ENCODE peak calls at places on chromosomes 5 and 9, in nine cellular contexts. One of them, this sample, is unnamed.

GRCh38 chr5:164649266-164649665 is 1143.8 kb downstream of the MAT2B start:
- DNase-seq in esophagus squamous epithelium: no peak
- DNase-seq in transverse colon: no peak
- DNase-seq in A549: no peak
- DNase-seq in Peyer's patch: no peak
- DNase-seq in prostate gland: no peak
- DNase-seq in H1: no peak
- DNase-seq in sigmoid colon: no peak
- DNase-seq in esophagus muscularis mucosa: no peak
- DNase-seq in this sample: no peak

GRCh38 chr5:108814551-108814950 is 66.9 kb downstream of the FER start:
- DNase-seq in esophagus squamous epithelium: no peak
- DNase-seq in transverse colon: no peak
- DNase-seq in A549: no peak
- DNase-seq in Peyer's patch: no peak
- DNase-seq in prostate gland: no peak
- DNase-seq in H1: no peak
- DNase-seq in sigmoid colon: no peak
- DNase-seq in esophagus muscularis mucosa: no peak
- DNase-seq in this sample: no peak

GRCh38 chr9:89597711-89598707 is 6.8 kb upstream of the GADD45G start:
- DNase-seq in esophagus squamous epithelium: no peak
- DNase-seq in transverse colon: peak
- DNase-seq in A549: peak
- DNase-seq in Peyer's patch: no peak
- DNase-seq in prostate gland: peak
- DNase-seq in H1: no peak
- DNase-seq in sigmoid colon: no peak
- DNase-seq in esophagus muscularis mucosa: no peak
- DNase-seq in this sample: peak

GRCh38 chr9:111350556-111350955 is 20.5 kb upstream of the OR2K2 start:
- DNase-seq in esophagus squamous epithelium: no peak
- DNase-seq in transverse colon: no peak
- DNase-seq in A549: no peak
- DNase-seq in Peyer's patch: no peak
- DNase-seq in prostate gland: no peak
- DNase-seq in H1: no peak
- DNase-seq in sigmoid colon: no peak
- DNase-seq in esophagus muscularis mucosa: no peak
- DNase-seq in this sample: no peak

GRCh38 chr9:70411141-70411929 is 3.1 kb downstream of the KLF9 start:
- DNase-seq in esophagus squamous epithelium: no peak
- DNase-seq in transverse colon: peak
- DNase-seq in A549: no peak
- DNase-seq in Peyer's patch: peak
- DNase-seq in prostate gland: peak
- DNase-seq in H1: no peak
- DNase-seq in sigmoid colon: peak
- DNase-seq in esophagus muscularis mucosa: peak
- DNase-seq in this sample: peak

GRCh38 chr5:7615566-7616061 is 219.7 kb downstream of the ADCY2 start:
- DNase-seq in esophagus squamous epithelium: no peak
- DNase-seq in transverse colon: no peak
- DNase-seq in A549: no peak
- DNase-seq in Peyer's patch: no peak
- DNase-seq in prostate gland: no peak
- DNase-seq in H1: no peak
- DNase-seq in sigmoid colon: no peak
- DNase-seq in esophagus muscularis mucosa: no peak
- DNase-seq in this sample: no peak

GRCh38 chr5:106017243-106017857 is 1653.4 kb downstream of the EFNA5 start:
- DNase-seq in esophagus squamous epithelium: no peak
- DNase-seq in transverse colon: no peak
- DNase-seq in A549: no peak
- DNase-seq in Peyer's patch: no peak
- DNase-seq in prostate gland: no peak
- DNase-seq in H1: no peak
- DNase-seq in sigmoid colon: no peak
- DNase-seq in esophagus muscularis mucosa: no peak
- DNase-seq in this sample: no peak

GRCh38 chr9:35570709-35571108 is 34.4 kb upstream of the TESK1 start:
- DNase-seq in esophagus squamous epithelium: no peak
- DNase-seq in transverse colon: no peak
- DNase-seq in A549: no peak
- DNase-seq in Peyer's patch: no peak
- DNase-seq in prostate gland: no peak
- DNase-seq in H1: no peak
- DNase-seq in sigmoid colon: no peak
- DNase-seq in esophagus muscularis mucosa: no peak
- DNase-seq in this sample: no peak

DNA sequence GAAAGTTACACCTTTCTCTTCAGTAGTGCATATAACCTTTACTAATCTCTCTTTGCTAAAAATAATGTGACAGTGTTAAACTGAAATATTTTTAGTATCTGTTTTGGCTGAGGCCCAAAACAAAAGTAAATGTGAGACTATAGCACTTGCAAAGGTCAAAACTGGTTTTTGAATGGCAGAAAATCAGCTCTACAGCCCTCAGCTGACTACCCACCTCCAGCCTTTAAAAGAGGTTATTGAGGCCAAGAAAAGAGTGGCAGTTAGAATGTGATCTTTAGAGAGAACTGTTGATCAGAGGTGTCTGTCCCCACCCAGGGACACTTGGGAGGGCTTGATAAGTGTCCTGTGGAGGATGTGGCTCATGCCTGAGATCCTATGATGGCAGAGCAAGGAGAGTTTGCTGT is 30.9 kb downstream of the PRKACG start:
- DNase-seq in esophagus squamous epithelium: no peak
- DNase-seq in transverse colon: no peak
- DNase-seq in A549: no peak
- DNase-seq in Peyer's patch: no peak
- DNase-seq in prostate gland: no peak
- DNase-seq in H1: no peak
- DNase-seq in sigmoid colon: no peak
- DNase-seq in esophagus muscularis mucosa: no peak
- DNase-seq in this sample: no peak
- TF ChIP-seq POLR2A in esophagus squamous epithelium: no peak
- TF ChIP-seq POLR2A in transverse colon: no peak
- TF ChIP-seq POLR2A in A549: no peak
- TF ChIP-seq POLR2A in Peyer's patch: no peak
- TF ChIP-seq POLR2A in prostate gland: no peak
- TF ChIP-seq POLR2A in H1: no peak
- TF ChIP-seq POLR2A in sigmoid colon: no peak
- TF ChIP-seq POLR2A in esophagus muscularis mucosa: no peak
- TF ChIP-seq POLR2A in this sample: no peak

DNA sequence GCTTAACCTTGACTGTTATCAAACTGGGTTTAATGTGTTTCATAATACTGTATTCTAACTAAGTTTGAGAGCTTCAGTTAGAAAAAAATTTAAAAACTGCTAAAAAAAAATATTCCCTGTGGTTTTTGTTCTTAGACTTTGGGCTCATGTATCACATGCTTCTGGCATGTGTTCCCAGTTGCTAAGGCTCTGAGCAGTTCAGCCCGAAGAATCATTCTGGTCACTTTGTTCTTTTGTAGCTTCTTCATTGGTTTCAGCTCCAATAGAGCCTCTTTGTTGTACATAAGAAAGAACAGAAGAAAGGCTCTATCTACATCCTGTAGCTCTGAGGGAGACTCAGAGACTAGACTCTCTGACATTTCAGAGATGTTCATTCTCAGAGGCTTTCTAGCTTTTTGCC is 25.6 kb downstream of the KCNN2 start:
- DNase-seq in esophagus squamous epithelium: no peak
- DNase-seq in transverse colon: no peak
- DNase-seq in A549: no peak
- DNase-seq in Peyer's patch: no peak
- DNase-seq in prostate gland: no peak
- DNase-seq in H1: no peak
- DNase-seq in sigmoid colon: no peak
- DNase-seq in esophagus muscularis mucosa: no peak
- DNase-seq in this sample: no peak
- TF ChIP-seq POLR2A in esophagus squamous epithelium: no peak
- TF ChIP-seq POLR2A in transverse colon: no peak
- TF ChIP-seq POLR2A in A549: no peak
- TF ChIP-seq POLR2A in Peyer's patch: no peak
- TF ChIP-seq POLR2A in prostate gland: no peak
- TF ChIP-seq POLR2A in H1: no peak
- TF ChIP-seq POLR2A in sigmoid colon: no peak
- TF ChIP-seq POLR2A in esophagus muscularis mucosa: no peak
- TF ChIP-seq POLR2A in this sample: no peak

GRCh38 chr9:92033991-92034390 is 81.2 kb downstream of the SPTLC1 start:
- DNase-seq in esophagus squamous epithelium: no peak
- DNase-seq in transverse colon: no peak
- DNase-seq in A549: no peak
- DNase-seq in Peyer's patch: no peak
- DNase-seq in prostate gland: no peak
- DNase-seq in H1: no peak
- DNase-seq in sigmoid colon: no peak
- DNase-seq in esophagus muscularis mucosa: no peak
- DNase-seq in this sample: no peak
- TF ChIP-seq POLR2A in esophagus squamous epithelium: no peak
- TF ChIP-seq POLR2A in transverse colon: no peak
- TF ChIP-seq POLR2A in A549: no peak
- TF ChIP-seq POLR2A in Peyer's patch: no peak
- TF ChIP-seq POLR2A in prostate gland: no peak
- TF ChIP-seq POLR2A in H1: no peak
- TF ChIP-seq POLR2A in sigmoid colon: no peak
- TF ChIP-seq POLR2A in esophagus muscularis mucosa: no peak
- TF ChIP-seq POLR2A in this sample: no peak

GRCh38 chr5:159262859-159263568 is at the start of gene UBLCP1:
- DNase-seq in esophagus squamous epithelium: peak
- DNase-seq in transverse colon: peak
- DNase-seq in A549: peak
- DNase-seq in Peyer's patch: peak
- DNase-seq in prostate gland: peak
- DNase-seq in H1: peak
- DNase-seq in sigmoid colon: peak
- DNase-seq in esophagus muscularis mucosa: peak
- DNase-seq in this sample: peak
- TF ChIP-seq POLR2A in esophagus squamous epithelium: peak
- TF ChIP-seq POLR2A in transverse colon: peak
- TF ChIP-seq POLR2A in A549: peak
- TF ChIP-seq POLR2A in Peyer's patch: peak
- TF ChIP-seq POLR2A in prostate gland: peak
- TF ChIP-seq POLR2A in H1: no peak
- TF ChIP-seq POLR2A in sigmoid colon: no peak
- TF ChIP-seq POLR2A in esophagus muscularis mucosa: no peak
- TF ChIP-seq POLR2A in this sample: peak

GRCh38 chr9:112631313-112631712 is 86.6 kb downstream of the INIP start:
- DNase-seq in esophagus squamous epithelium: no peak
- DNase-seq in transverse colon: no peak
- DNase-seq in A549: no peak
- DNase-seq in Peyer's patch: no peak
- DNase-seq in prostate gland: no peak
- DNase-seq in H1: no peak
- DNase-seq in sigmoid colon: no peak
- DNase-seq in esophagus muscularis mucosa: no peak
- DNase-seq in this sample: no peak
- TF ChIP-seq POLR2A in esophagus squamous epithelium: no peak
- TF ChIP-seq POLR2A in transverse colon: no peak
- TF ChIP-seq POLR2A in A549: no peak
- TF ChIP-seq POLR2A in Peyer's patch: no peak
- TF ChIP-seq POLR2A in prostate gland: no peak
- TF ChIP-seq POLR2A in H1: no peak
- TF ChIP-seq POLR2A in sigmoid colon: no peak
- TF ChIP-seq POLR2A in esophagus muscularis mucosa: no peak
- TF ChIP-seq POLR2A in this sample: no peak

GRCh38 chr9:131734165-131734610 is 5.7 kb downstream of the RAPGEF1 start:
- DNase-seq in esophagus squamous epithelium: no peak
- DNase-seq in transverse colon: peak
- DNase-seq in A549: peak
- DNase-seq in Peyer's patch: peak
- DNase-seq in prostate gland: no peak
- DNase-seq in H1: no peak
- DNase-seq in sigmoid colon: no peak
- DNase-seq in esophagus muscularis mucosa: no peak
- DNase-seq in this sample: peak
- TF ChIP-seq POLR2A in esophagus squamous epithelium: peak
- TF ChIP-seq POLR2A in transverse colon: no peak
- TF ChIP-seq POLR2A in A549: no peak
- TF ChIP-seq POLR2A in Peyer's patch: peak
- TF ChIP-seq POLR2A in prostate gland: no peak
- TF ChIP-seq POLR2A in H1: no peak
- TF ChIP-seq POLR2A in sigmoid colon: no peak
- TF ChIP-seq POLR2A in esophagus muscularis mucosa: no peak
- TF ChIP-seq POLR2A in this sample: no peak

GRCh38 chr5:91379602-91380490 is 3.3 kb downstream of the ARRDC3 start:
- DNase-seq in esophagus squamous epithelium: peak
- DNase-seq in transverse colon: peak
- DNase-seq in A549: peak
- DNase-seq in Peyer's patch: peak
- DNase-seq in prostate gland: peak
- DNase-seq in H1: peak
- DNase-seq in sigmoid colon: peak
- DNase-seq in esophagus muscularis mucosa: peak
- DNase-seq in this sample: peak
- TF ChIP-seq POLR2A in esophagus squamous epithelium: peak
- TF ChIP-seq POLR2A in transverse colon: peak
- TF ChIP-seq POLR2A in A549: no peak
- TF ChIP-seq POLR2A in Peyer's patch: peak
- TF ChIP-seq POLR2A in prostate gland: peak
- TF ChIP-seq POLR2A in H1: peak
- TF ChIP-seq POLR2A in sigmoid colon: no peak
- TF ChIP-seq POLR2A in esophagus muscularis mucosa: peak
- TF ChIP-seq POLR2A in this sample: peak

GRCh38 chr5:94111209-94112004 is 370.0 kb upstream of the POU5F2 start:
- DNase-seq in esophagus squamous epithelium: peak
- DNase-seq in transverse colon: peak
- DNase-seq in A549: peak
- DNase-seq in Peyer's patch: peak
- DNase-seq in prostate gland: peak
- DNase-seq in H1: peak
- DNase-seq in sigmoid colon: peak
- DNase-seq in esophagus muscularis mucosa: peak
- DNase-seq in this sample: peak
- TF ChIP-seq POLR2A in esophagus squamous epithelium: peak
- TF ChIP-seq POLR2A in transverse colon: peak
- TF ChIP-seq POLR2A in A549: peak
- TF ChIP-seq POLR2A in Peyer's patch: peak
- TF ChIP-seq POLR2A in prostate gland: peak
- TF ChIP-seq POLR2A in H1: peak
- TF ChIP-seq POLR2A in sigmoid colon: peak
- TF ChIP-seq POLR2A in esophagus muscularis mucosa: peak
- TF ChIP-seq POLR2A in this sample: peak

GRCh38 chr5:435961-436640 is 6.9 kb upstream of the EXOC3 start:
- DNase-seq in esophagus squamous epithelium: no peak
- DNase-seq in transverse colon: peak
- DNase-seq in A549: peak
- DNase-seq in Peyer's patch: peak
- DNase-seq in prostate gland: no peak
- DNase-seq in H1: no peak
- DNase-seq in sigmoid colon: peak
- DNase-seq in esophagus muscularis mucosa: no peak
- DNase-seq in this sample: peak
- TF ChIP-seq POLR2A in esophagus squamous epithelium: no peak
- TF ChIP-seq POLR2A in transverse colon: no peak
- TF ChIP-seq POLR2A in A549: no peak
- TF ChIP-seq POLR2A in Peyer's patch: no peak
- TF ChIP-seq POLR2A in prostate gland: no peak
- TF ChIP-seq POLR2A in H1: no peak
- TF ChIP-seq POLR2A in sigmoid colon: no peak
- TF ChIP-seq POLR2A in esophagus muscularis mucosa: no peak
- TF ChIP-seq POLR2A in this sample: no peak